ENCODE peak calls at places on chromosomes 3 and 15, in four cellular contexts. One of them, this sample, is unnamed.

GRCh38 chr3:133962879-133963278 is 66.8 kb downstream of the SLCO2A1 start:
- DNase-seq in iPS-NIHi11: no peak
- DNase-seq in AG20443: peak; percentile 90
- DNase-seq in stimulated activated CD4-positive, alpha-beta T cell treated with anti-CD3 and anti-CD28 coated beads, Interleukin-2, amount 100 ng/mL, for 4 hours: no peak
- DNase-seq in this sample: no peak

GRCh38 chr3:193589616-193590015 is 3.4 kb upstream of the OPA1 start:
- DNase-seq in stimulated activated CD4-positive, alpha-beta T cell treated with anti-CD3 and anti-CD28 coated beads, Interleukin-2, amount 100 ng/mL, for 4 hours: no peak
- DNase-seq in iPS-NIHi11: no peak
- DNase-seq in AG20443: no peak
- DNase-seq in this sample: no peak

GRCh38 chr15:82970078-82970686 is 15.8 kb upstream of the RAMAC start:
- DNase-seq in iPS-NIHi11: no peak
- DNase-seq in stimulated activated CD4-positive, alpha-beta T cell treated with anti-CD3 and anti-CD28 coated beads, Interleukin-2, amount 100 ng/mL, for 4 hours: no peak
- DNase-seq in AG20443: no peak
- DNase-seq in this sample: no peak

GRCh38 chr3:123096701-123097100 is 29.9 kb downstream of the PDIA5 start:
- DNase-seq in stimulated activated CD4-positive, alpha-beta T cell treated with anti-CD3 and anti-CD28 coated beads, Interleukin-2, amount 100 ng/mL, for 4 hours: no peak
- DNase-seq in iPS-NIHi11: no peak
- DNase-seq in AG20443: peak; percentile 52
- DNase-seq in this sample: no peak

GRCh38 chr15:31570591-31570990 is 244.0 kb downstream of the KLF13 start:
- DNase-seq in iPS-NIHi11: no peak
- DNase-seq in AG20443: no peak
- DNase-seq in stimulated activated CD4-positive, alpha-beta T cell treated with anti-CD3 and anti-CD28 coated beads, Interleukin-2, amount 100 ng/mL, for 4 hours: no peak
- DNase-seq in this sample: no peak

GRCh38 chr3:197456271-197457091 is 99.3 kb downstream of the BDH1 start:
- DNase-seq in AG20443: peak; percentile 96
- DNase-seq in iPS-NIHi11: peak; percentile 89
- DNase-seq in stimulated activated CD4-positive, alpha-beta T cell treated with anti-CD3 and anti-CD28 coated beads, Interleukin-2, amount 100 ng/mL, for 4 hours: peak; percentile 11
- DNase-seq in this sample: peak; percentile 92

GRCh38 chr3:127964053-127964452 is 49.0 kb downstream of the KBTBD12 start:
- DNase-seq in iPS-NIHi11: no peak
- DNase-seq in stimulated activated CD4-positive, alpha-beta T cell treated with anti-CD3 and anti-CD28 coated beads, Interleukin-2, amount 100 ng/mL, for 4 hours: no peak
- DNase-seq in AG20443: no peak
- DNase-seq in this sample: no peak

GRCh38 chr3:141552440-141552991 is 65.7 kb downstream of the RASA2 start:
- DNase-seq in iPS-NIHi11: no peak
- DNase-seq in AG20443: no peak
- DNase-seq in stimulated activated CD4-positive, alpha-beta T cell treated with anti-CD3 and anti-CD28 coated beads, Interleukin-2, amount 100 ng/mL, for 4 hours: no peak
- DNase-seq in this sample: no peak

GRCh38 chr15:88337993-88338392 is 81.5 kb upstream of the NTRK3 start:
- DNase-seq in stimulated activated CD4-positive, alpha-beta T cell treated with anti-CD3 and anti-CD28 coated beads, Interleukin-2, amount 100 ng/mL, for 4 hours: no peak
- DNase-seq in iPS-NIHi11: no peak
- DNase-seq in AG20443: no peak
- DNase-seq in this sample: no peak

GRCh38 chr3:46110701-46111493 is 83.6 kb upstream of the XCR1 start:
- DNase-seq in iPS-NIHi11: peak; percentile 46
- DNase-seq in AG20443: peak; percentile 35
- DNase-seq in stimulated activated CD4-positive, alpha-beta T cell treated with anti-CD3 and anti-CD28 coated beads, Interleukin-2, amount 100 ng/mL, for 4 hours: no peak
- DNase-seq in this sample: no peak

GRCh38 chr3:100761211-100761921 is 52.1 kb downstream of the TFG start:
- DNase-seq in iPS-NIHi11: peak; percentile 23
- DNase-seq in stimulated activated CD4-positive, alpha-beta T cell treated with anti-CD3 and anti-CD28 coated beads, Interleukin-2, amount 100 ng/mL, for 4 hours: no peak
- DNase-seq in AG20443: no peak
- DNase-seq in this sample: no peak

GRCh38 chr15:59372352-59373211 is at the start of gene MYO1E:
- DNase-seq in stimulated activated CD4-positive, alpha-beta T cell treated with anti-CD3 and anti-CD28 coated beads, Interleukin-2, amount 100 ng/mL, for 4 hours: no peak
- DNase-seq in iPS-NIHi11: peak; percentile 98
- DNase-seq in AG20443: peak; percentile 97
- DNase-seq in this sample: peak; percentile 85

GRCh38 chr3:49476563-49476962 is 6.5 kb downstream of the DAG1 start:
- DNase-seq in stimulated activated CD4-positive, alpha-beta T cell treated with anti-CD3 and anti-CD28 coated beads, Interleukin-2, amount 100 ng/mL, for 4 hours: no peak
- DNase-seq in AG20443: no peak
- DNase-seq in iPS-NIHi11: no peak
- DNase-seq in this sample: no peak